ENCODE peak calls at places on chromosomes 4 and X, in four cellular contexts. One of them, this sample, is unnamed.

GRCh38 chr4:69800599-69800998 is 40.2 kb upstream of the SULT1B1 start:
- DNase-seq in mesendoderm: no peak
- DNase-seq in HCT116: no peak
- DNase-seq in K562: no peak
- DNase-seq in this sample: no peak

GRCh38 chr4:104901438-104901837 is 245.2 kb upstream of the TET2 start:
- DNase-seq in HCT116: peak; percentile 3
- DNase-seq in mesendoderm: peak; percentile 48
- DNase-seq in K562: no peak
- DNase-seq in this sample: no peak

GRCh38 chrX:71367396-71367795 is 1.2 kb downstream of the TAF1 start:
- DNase-seq in HCT116: no peak
- DNase-seq in K562: no peak
- DNase-seq in mesendoderm: peak; percentile 7
- DNase-seq in this sample: no peak

GRCh38 chrX:150257348-150258175 is 105.6 kb upstream of the MAMLD1 start:
- DNase-seq in mesendoderm: no peak
- DNase-seq in HCT116: no peak
- DNase-seq in K562: no peak
- DNase-seq in this sample: no peak

GRCh38 chrX:24536551-24536950 is 71.5 kb downstream of the PDK3 start:
- DNase-seq in K562: no peak
- DNase-seq in mesendoderm: no peak
- DNase-seq in HCT116: no peak
- DNase-seq in this sample: no peak

GRCh38 chrX:68723491-68724155 is 76.2 kb downstream of the STARD8 start:
- DNase-seq in K562: no peak
- DNase-seq in mesendoderm: no peak
- DNase-seq in HCT116: no peak
- DNase-seq in this sample: no peak

GRCh38 chr4:122796801-122797404 is 29.7 kb upstream of the FGF2 start:
- DNase-seq in mesendoderm: peak; percentile 83
- DNase-seq in K562: no peak
- DNase-seq in HCT116: no peak
- DNase-seq in this sample: no peak

GRCh38 chrX:21940356-21940829 is at the start of gene SMS:
- DNase-seq in HCT116: no peak
- DNase-seq in mesendoderm: peak; percentile 77
- DNase-seq in K562: peak; percentile 89
- DNase-seq in this sample: peak; percentile 73

GRCh38 chr4:153773236-153773690 is 13.4 kb upstream of the RNF175 start:
- DNase-seq in K562: peak; percentile 71
- DNase-seq in HCT116: no peak
- DNase-seq in mesendoderm: peak; percentile 93
- DNase-seq in this sample: no peak

GRCh38 chrX:105695451-105695850 is 126.9 kb upstream of the NRK start:
- DNase-seq in HCT116: no peak
- DNase-seq in K562: no peak
- DNase-seq in mesendoderm: no peak
- DNase-seq in this sample: no peak

GRCh38 chrX:134544189-134544588 is 84.2 kb downstream of the HPRT1 start:
- DNase-seq in HCT116: no peak
- DNase-seq in K562: no peak
- DNase-seq in mesendoderm: no peak
- DNase-seq in this sample: no peak

GRCh38 chrX:137227164-137227563 is 193.4 kb upstream of the GPR101 start:
- DNase-seq in K562: no peak
- DNase-seq in HCT116: no peak
- DNase-seq in mesendoderm: no peak
- DNase-seq in this sample: no peak

GRCh38 chrX:140507223-140507981 is 2.5 kb upstream of the SOX3 start:
- DNase-seq in HCT116: no peak
- DNase-seq in mesendoderm: peak; percentile 63
- DNase-seq in K562: no peak
- DNase-seq in this sample: no peak

GRCh38 chr4:30718021-30718888 is 1.9 kb upstream of the PCDH7 start:
- DNase-seq in mesendoderm: peak; percentile 82
- DNase-seq in K562: no peak
- DNase-seq in HCT116: no peak
- DNase-seq in this sample: no peak

GRCh38 chr4:112853662-112854256 is 195.7 kb upstream of the ANK2 start:
- DNase-seq in K562: no peak
- DNase-seq in mesendoderm: no peak
- DNase-seq in HCT116: no peak
- DNase-seq in this sample: no peak

GRCh38 chr4:168408620-168409019 is 71.7 kb downstream of the DDX60L start:
- DNase-seq in HCT116: peak; percentile 27
- DNase-seq in mesendoderm: no peak
- DNase-seq in K562: no peak
- DNase-seq in this sample: no peak

GRCh38 chrX:72094894-72095293 is 36.8 kb downstream of the RTL5 start:
- DNase-seq in mesendoderm: peak; percentile 94
- DNase-seq in HCT116: no peak
- DNase-seq in K562: peak; percentile 24
- DNase-seq in this sample: peak; percentile 4

GRCh38 chr4:21656832-21657231 is 291.7 kb downstream of the KCNIP4 start:
- DNase-seq in mesendoderm: peak; percentile 67
- DNase-seq in K562: no peak
- DNase-seq in HCT116: peak; percentile 2
- DNase-seq in this sample: no peak

GRCh38 chr4:138115053-138115452 is 127.1 kb downstream of the SLC7A11 start:
- DNase-seq in HCT116: no peak
- DNase-seq in K562: no peak
- DNase-seq in mesendoderm: peak; percentile 68
- DNase-seq in this sample: no peak

GRCh38 chr4:105679186-105679585 is 29.3 kb downstream of the INTS12 start:
- DNase-seq in K562: no peak
- DNase-seq in HCT116: no peak
- DNase-seq in mesendoderm: no peak
- DNase-seq in this sample: no peak

GRCh38 chrX:101462892-101463291 is 22.4 kb upstream of the ARMCX4 start:
- DNase-seq in mesendoderm: peak; percentile 34
- DNase-seq in K562: no peak
- DNase-seq in HCT116: peak; percentile 15
- DNase-seq in this sample: no peak

GRCh38 chrX:108022491-108023089 is 22.3 kb upstream of the VSIG1 start:
- DNase-seq in K562: no peak
- DNase-seq in HCT116: no peak
- DNase-seq in mesendoderm: no peak
- DNase-seq in this sample: no peak

GRCh38 chr4:163548481-163549243 is 54.2 kb downstream of the TMA16 start:
- DNase-seq in mesendoderm: peak; percentile 47
- DNase-seq in HCT116: no peak
- DNase-seq in K562: peak; percentile 18
- DNase-seq in this sample: peak; percentile 18

GRCh38 chr4:31084806-31085416 is 364.7 kb downstream of the PCDH7 start:
- DNase-seq in K562: no peak
- DNase-seq in mesendoderm: no peak
- DNase-seq in HCT116: peak; percentile 69
- DNase-seq in this sample: no peak

GRCh38 chrX:111100191-111100590 is 4.2 kb downstream of the PAK3 start:
- DNase-seq in mesendoderm: peak; percentile 60
- DNase-seq in HCT116: peak; percentile 10
- DNase-seq in K562: peak; percentile 57
- DNase-seq in this sample: peak; percentile 4

GRCh38 chr4:40124690-40125089 is 68.0 kb downstream of the N4BP2 start:
- DNase-seq in mesendoderm: no peak
- DNase-seq in K562: no peak
- DNase-seq in HCT116: no peak
- DNase-seq in this sample: peak; percentile 34

GRCh38 chrX:151419748-151420147 is 22.7 kb downstream of the VMA21 start:
- DNase-seq in mesendoderm: no peak
- DNase-seq in HCT116: no peak
- DNase-seq in K562: no peak
- DNase-seq in this sample: no peak

GRCh38 chr4:2824329-2825183 is 19.1 kb upstream of the ADD1 start:
- DNase-seq in mesendoderm: no peak
- DNase-seq in K562: no peak
- DNase-seq in HCT116: no peak
- DNase-seq in this sample: no peak

GRCh38 chrX:129779086-129779672 is 570 bp upstream of the SASH3 start:
- DNase-seq in HCT116: no peak
- DNase-seq in K562: no peak
- DNase-seq in mesendoderm: no peak
- DNase-seq in this sample: no peak
- H3K4me1 ChIP-seq in HCT116: no peaks in the 10 kb centered on the region
- H3K4me1 ChIP-seq in K562: peaks cover 12% of the 10 kb centered on the region
- H3K4me1 ChIP-seq in mesendoderm: no peaks in the 10 kb centered on the region
- H3K4me1 ChIP-seq in this sample: peaks cover 76% of the 10 kb centered on the region

GRCh38 chrX:850471-850916 is 219.9 kb downstream of the SHOX start:
- DNase-seq in K562: no peak
- DNase-seq in HCT116: no peak
- DNase-seq in mesendoderm: no peak
- DNase-seq in this sample: no peak
- H3K4me2 ChIP-seq in K562: no peak overlapping the region
- H3K4me2 ChIP-seq in HCT116: no peak overlapping the region
- H3K4me2 ChIP-seq in mesendoderm: no peak overlapping the region
- H3K4me2 ChIP-seq in this sample: no peak overlapping the region

GRCh38 chr4:74487771-74488170 is 42.8 kb downstream of the AREG start:
- DNase-seq in mesendoderm: no peak
- DNase-seq in K562: no peak
- DNase-seq in HCT116: no peak
- DNase-seq in this sample: no peak

GRCh38 chr4:74490736-74491135 is 45.8 kb downstream of the AREG start:
- DNase-seq in mesendoderm: no peak
- DNase-seq in HCT116: no peak
- DNase-seq in K562: no peak
- DNase-seq in this sample: no peak

GRCh38 chr4:74483226-74483911 is 38.4 kb downstream of the AREG start:
- DNase-seq in HCT116: no peak
- DNase-seq in K562: peak; percentile 11
- DNase-seq in mesendoderm: no peak
- DNase-seq in this sample: no peak

GRCh38 chr4:74481891-74482609 is 37.1 kb downstream of the AREG start:
- DNase-seq in HCT116: no peak
- DNase-seq in mesendoderm: no peak
- DNase-seq in K562: no peak
- DNase-seq in this sample: no peak

GRCh38 chr4:74486905-74487304 is 42.0 kb downstream of the AREG start:
- DNase-seq in K562: no peak
- DNase-seq in HCT116: no peak
- DNase-seq in mesendoderm: no peak
- DNase-seq in this sample: no peak
- H3K4me1 ChIP-seq in K562: no peaks in the 10 kb centered on the region
- H3K4me1 ChIP-seq in HCT116: no peaks in the 10 kb centered on the region
- H3K4me1 ChIP-seq in mesendoderm: no peaks in the 10 kb centered on the region
- H3K4me1 ChIP-seq in this sample: no peaks in the 10 kb centered on the region

GRCh38 chrX:146264763-146265375 is 447.2 kb downstream of the SLITRK2 start:
- DNase-seq in K562: no peak
- DNase-seq in HCT116: no peak
- DNase-seq in mesendoderm: no peak
- DNase-seq in this sample: no peak
- H3K4me2 ChIP-seq in K562: no peak overlapping the region
- H3K4me2 ChIP-seq in HCT116: no peak overlapping the region
- H3K4me2 ChIP-seq in mesendoderm: no peak overlapping the region
- H3K4me2 ChIP-seq in this sample: no peak overlapping the region

DNA sequence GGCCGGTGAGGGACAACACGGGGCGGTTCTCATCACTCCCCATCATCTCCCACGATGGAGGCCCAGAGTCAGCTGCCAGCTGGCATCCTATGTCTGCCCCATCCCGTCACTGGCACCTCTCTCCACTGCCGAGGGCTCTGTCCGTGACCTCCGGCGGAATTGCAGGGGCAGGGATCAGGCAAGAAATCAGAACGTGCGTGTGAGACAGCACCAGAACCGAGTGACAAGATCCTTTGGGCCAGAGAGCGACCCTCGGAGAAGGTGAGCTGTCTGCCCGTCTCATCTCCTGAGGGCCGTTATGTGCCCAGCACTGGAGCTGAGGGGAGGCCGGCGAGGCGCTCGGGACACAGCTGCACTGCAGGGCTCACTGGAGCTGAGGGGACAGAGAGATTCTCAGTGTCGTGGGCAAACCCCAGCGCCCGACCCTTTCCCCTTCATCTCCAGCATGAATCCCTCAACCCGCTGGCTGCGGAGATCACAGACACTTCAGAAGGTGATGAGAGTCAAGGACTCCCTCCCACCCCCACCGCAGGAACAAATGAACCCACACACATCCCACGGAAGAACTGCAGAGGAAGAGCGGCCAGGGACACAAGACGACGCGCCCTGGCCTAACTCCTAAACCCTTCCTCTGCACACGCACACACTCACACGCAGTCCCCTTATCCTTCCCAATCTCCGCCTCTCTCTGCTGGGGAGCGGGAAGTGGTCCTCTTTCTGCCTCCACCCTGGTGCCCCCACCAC is 128.7 kb downstream of the AFAP1 start:
- DNase-seq in mesendoderm: no peak
- DNase-seq in K562: no peak
- DNase-seq in HCT116: no peak
- DNase-seq in this sample: no peak
- H3K4me1 ChIP-seq in mesendoderm: no peaks in the 10 kb centered on the region
- H3K4me1 ChIP-seq in K562: no peaks in the 10 kb centered on the region
- H3K4me1 ChIP-seq in HCT116: peaks cover under 1% of the 10 kb centered on the region
- H3K4me1 ChIP-seq in this sample: no peaks in the 10 kb centered on the region

This sample was measured in DND-41.